ENCODE peak calls at places on chromosomes 5 and 9, in ten cellular contexts. C, Z, O, D, T, K, S, L, A and U are unnamed samples.

GRCh38 chr9:127393680-127394079 is 3.3 kb upstream of the SLC2A8 start:
- DNase-seq in A (no peak), Z (no peak), K (no peak), O (no peak), L (no peak), S (no peak), D (no peak), C (no peak), T (no peak), U (no peak)

GRCh38 chr9:133708770-133709611 is 29.2 kb downstream of the SARDH start:
- DNase-seq in A (no peak), S (no peak), Z (no peak), T (no peak), D (no peak), L (no peak), K (no peak), C (no peak), O (no peak), U (no peak)

GRCh38 chr5:112956606-112957005 is 20.0 kb upstream of the DCP2 start:
- DNase-seq in A (no peak), S (no peak), Z (no peak), D (no peak), K (no peak), C (no peak), L (no peak), O (no peak), T (no peak), U (no peak)

GRCh38 chr9:16337322-16338029 is 533.0 kb downstream of the BNC2 start:
- DNase-seq in T (no peak), C (no peak), O (no peak), A (no peak), L (no peak), K (no peak), D (no peak), S (no peak), Z (peak), U (no peak)

GRCh38 chr5:150164640-150165039 is 1.9 kb upstream of the CDX1 start:
- DNase-seq in K (peak), A (no peak), Z (no peak), T (no peak), O (no peak), S (no peak), D (no peak), L (no peak), C (no peak), U (no peak)

GRCh38 chr5:58938568-58939424 is 355.9 kb downstream of the RAB3C start:
- DNase-seq in Z (no peak), T (no peak), L (no peak), C (peak), A (no peak), O (no peak), D (no peak), K (no peak), S (no peak), U (no peak)

GRCh38 chr9:71681708-71682268 is 86.5 kb downstream of the CEMIP2 start:
- DNase-seq in A (no peak), O (no peak), Z (peak), L (no peak), D (no peak), K (peak), T (no peak), S (peak), C (peak), U (no peak)

GRCh38 chr5:107719207-107719606 is 48.5 kb upstream of the EFNA5 start:
- DNase-seq in T (no peak), C (no peak), K (no peak), Z (no peak), O (no peak), S (no peak), D (no peak), A (no peak), L (no peak), U (no peak)

GRCh38 chr9:131995382-131995781 is 84.3 kb downstream of the MED27 start:
- DNase-seq in K (no peak), L (no peak), A (no peak), Z (no peak), O (no peak), D (no peak), T (no peak), S (peak), C (no peak), U (no peak)

GRCh38 chr5:38265546-38266179 is 7.3 kb downstream of the EGFLAM start:
- DNase-seq in T (peak), S (peak), L (peak), K (peak), O (peak), A (peak), Z (peak), D (peak), C (peak), U (no peak)

GRCh38 chr5:154223320-154223719 is 32.8 kb downstream of the GALNT10 start:
- DNase-seq in L (no peak), S (no peak), T (no peak), K (no peak), O (no peak), Z (no peak), C (no peak), A (no peak), D (no peak), U (no peak)

GRCh38 chr5:154230526-154230925 is 40.0 kb downstream of the GALNT10 start:
- DNase-seq in T (no peak), D (no peak), L (no peak), O (no peak), K (no peak), S (no peak), C (peak), A (no peak), Z (no peak), U (no peak)

GRCh38 chr5:154227090-154227489 is 36.6 kb downstream of the GALNT10 start:
- DNase-seq in S (no peak), C (no peak), T (no peak), D (no peak), K (no peak), A (no peak), L (no peak), Z (no peak), O (no peak), U (no peak)

DNA sequence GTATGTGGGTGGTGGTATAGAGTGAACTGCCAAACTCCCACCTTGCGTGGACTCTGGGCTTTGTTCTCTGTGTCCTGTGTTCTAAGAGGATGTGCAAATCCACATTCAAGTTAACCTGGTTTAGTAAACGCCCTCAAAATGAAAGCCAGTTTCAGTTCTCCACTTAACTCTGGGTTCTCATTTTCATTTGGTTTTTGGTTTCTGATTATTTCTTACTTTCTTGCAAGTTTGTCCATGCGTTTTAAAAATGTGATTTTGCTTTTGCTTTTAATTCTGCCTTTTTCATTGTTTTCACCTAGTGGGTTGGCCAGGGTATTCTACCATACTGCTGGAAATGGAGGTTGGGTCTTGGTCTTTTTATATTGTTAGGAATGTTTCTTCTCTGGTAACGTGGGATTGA is 38.2 kb downstream of the GALNT10 start:
- DNase-seq in K (no peak), L (no peak), D (no peak), C (no peak), O (no peak), Z (no peak), A (no peak), S (no peak), T (no peak), U (no peak)
- H3K4me3 ChIP-seq in K (no peak), L (no peak), D (no peak), C (no peak), O (no peak), Z (no peak), A (no peak), S (no peak), T (no peak), U (no peak)

GRCh38 chr5:111583761-111584203 is 71.4 kb upstream of the STARD4 start:
- DNase-seq in A (no peak), K (no peak), T (no peak), D (no peak), L (no peak), Z (no peak), S (no peak), C (no peak), O (no peak), U (no peak)
- TF ChIP-seq CTCF in A (no peak), K (no peak), T (no peak), D (no peak), L (no peak), Z (no peak), S (no peak), C (no peak), O (no peak), U (no peak)

GRCh38 chr5:143207563-143208364 is 195.7 kb downstream of the NR3C1 start:
- DNase-seq in C (no peak), O (no peak), Z (no peak), A (no peak), D (no peak), T (no peak), K (no peak), S (peak), L (no peak), U (no peak)

GRCh38 chr5:143208365-143208641 is 195.2 kb downstream of the NR3C1 start:
- DNase-seq in L (no peak), D (no peak), T (no peak), S (no peak), Z (no peak), O (no peak), K (no peak), C (no peak), A (no peak), U (no peak)

GRCh38 chr5:143206194-143207053 is 197.1 kb downstream of the NR3C1 start:
- DNase-seq in O (no peak), L (no peak), S (no peak), K (no peak), Z (no peak), A (no peak), T (no peak), C (no peak), D (no peak), U (no peak)

GRCh38 chr5:143205879-143206193 is 197.7 kb downstream of the NR3C1 start:
- DNase-seq in Z (no peak), K (no peak), A (no peak), L (no peak), D (no peak), C (no peak), S (no peak), T (no peak), O (no peak), U (no peak)

GRCh38 chr5:143207058-143207457 is 196.4 kb downstream of the NR3C1 start:
- DNase-seq in L (no peak), A (no peak), O (no peak), K (no peak), Z (no peak), C (no peak), D (no peak), S (no peak), T (no peak), U (no peak)
- TF ChIP-seq POLR2AphosphoS5 in L (no peak), A (no peak), O (no peak), K (no peak), Z (no peak), C (no peak), D (no peak), S (no peak), T (no peak), U (no peak)

GRCh38 chr9:129569506-129570449 is 51.1 kb downstream of the C9orf50 start:
- DNase-seq in L (peak), Z (peak), O (peak), S (peak), C (no peak), A (no peak), T (no peak), K (no peak), D (no peak), U (no peak)

GRCh38 chr9:129566563-129567266 is 54.2 kb downstream of the C9orf50 start:
- DNase-seq in C (no peak), Z (no peak), T (no peak), L (no peak), D (no peak), O (no peak), A (no peak), K (no peak), S (no peak), U (no peak)

GRCh38 chr9:129567329-129567728 is 53.6 kb downstream of the C9orf50 start:
- DNase-seq in K (no peak), Z (no peak), S (peak), O (no peak), L (no peak), C (no peak), D (no peak), T (no peak), A (no peak), U (no peak)

GRCh38 chr9:129568560-129569505 is 52.1 kb downstream of the C9orf50 start:
- DNase-seq in A (no peak), S (peak), Z (no peak), L (peak), K (peak), C (no peak), T (no peak), D (no peak), O (peak), U (no peak)

DNA sequence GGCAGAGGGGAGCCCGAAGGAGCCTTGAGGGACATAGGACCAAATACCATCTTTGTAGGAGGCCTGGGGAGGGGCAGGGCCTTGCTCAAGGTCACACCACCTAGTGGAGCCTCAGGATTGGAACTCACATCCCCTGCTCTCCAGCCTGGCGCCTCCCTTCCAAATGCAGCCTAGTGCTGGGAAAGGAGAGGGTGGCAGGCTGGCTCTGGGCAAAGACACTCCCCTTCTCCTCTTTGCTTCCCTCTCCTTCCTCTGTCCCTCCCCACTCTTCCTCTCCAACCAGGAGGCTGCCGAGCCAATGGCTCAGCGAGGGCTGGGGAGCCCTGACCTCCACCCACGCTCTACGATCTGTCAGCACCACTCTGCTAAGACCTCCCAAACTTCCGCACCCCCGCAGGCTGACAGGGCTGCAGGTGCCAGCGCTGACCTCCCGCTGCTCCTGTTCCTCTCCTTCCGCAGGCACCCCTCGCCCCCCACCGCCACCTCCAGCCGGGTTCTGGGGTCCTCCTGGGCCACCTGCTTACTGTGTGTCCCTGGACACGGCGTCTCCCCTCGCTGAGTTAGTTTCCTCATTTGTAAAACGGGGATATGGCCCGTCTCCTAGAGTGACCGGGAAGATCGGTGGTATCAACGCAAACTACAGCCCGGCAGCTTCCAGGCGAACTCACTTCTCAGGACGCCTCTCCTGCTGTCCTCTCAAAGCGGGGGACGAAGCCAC is 52.9 kb downstream of the C9orf50 start:
- DNase-seq in A (no peak), S (peak), D (no peak), Z (peak), O (peak), K (no peak), C (no peak), T (no peak), L (peak), U (no peak)
- H3K4me3 ChIP-seq in A (peak), S (peak), D (no peak), Z (peak), O (peak), K (peak), C (peak), T (peak), L (peak), U (peak)